ENCODE peak calls at places on chromosomes 5 and 9, in four cellular contexts. R, N, H and V are unnamed samples.

GRCh38 chr5:132979367-132979935 is 16.0 kb upstream of the AFF4 start:
- DNase-seq in N (peak), R (no peak), H (no peak), V (no peak)

GRCh38 chr5:55897206-55897894 is 46.2 kb downstream of the IL31RA start:
- DNase-seq in N (no peak), R (no peak), H (no peak), V (no peak)

GRCh38 chr9:21542780-21543179 is 60.7 kb upstream of the IFNE start:
- DNase-seq in H (no peak), R (no peak), N (no peak), V (no peak)

GRCh38 chr9:98881836-98882568 is 61.7 kb upstream of the COL15A1 start:
- DNase-seq in R (no peak), N (no peak), H (no peak), V (no peak)

GRCh38 chr5:109045710-109046109 is 298.0 kb downstream of the FER start:
- DNase-seq in R (no peak), H (no peak), N (no peak), V (no peak)

GRCh38 chr9:9612270-9612669 is 1000.5 kb downstream of the PTPRD start:
- DNase-seq in N (no peak), R (no peak), H (peak), V (no peak)

GRCh38 chr5:125298258-125298657 is 551.8 kb upstream of the ZNF608 start:
- DNase-seq in N (no peak), R (no peak), H (no peak), V (no peak)

GRCh38 chr9:84371737-84372136 is 31.2 kb upstream of the SLC28A3 start:
- DNase-seq in H (no peak), R (no peak), N (peak), V (peak)

GRCh38 chr5:73823508-73823925 is 197.5 kb downstream of the ARHGEF28 start:
- DNase-seq in N (no peak), R (no peak), H (no peak), V (no peak)

GRCh38 chr5:5296061-5296460 is 126.4 kb upstream of the ICE1 start:
- DNase-seq in H (no peak), N (no peak), R (no peak), V (no peak)

DNA sequence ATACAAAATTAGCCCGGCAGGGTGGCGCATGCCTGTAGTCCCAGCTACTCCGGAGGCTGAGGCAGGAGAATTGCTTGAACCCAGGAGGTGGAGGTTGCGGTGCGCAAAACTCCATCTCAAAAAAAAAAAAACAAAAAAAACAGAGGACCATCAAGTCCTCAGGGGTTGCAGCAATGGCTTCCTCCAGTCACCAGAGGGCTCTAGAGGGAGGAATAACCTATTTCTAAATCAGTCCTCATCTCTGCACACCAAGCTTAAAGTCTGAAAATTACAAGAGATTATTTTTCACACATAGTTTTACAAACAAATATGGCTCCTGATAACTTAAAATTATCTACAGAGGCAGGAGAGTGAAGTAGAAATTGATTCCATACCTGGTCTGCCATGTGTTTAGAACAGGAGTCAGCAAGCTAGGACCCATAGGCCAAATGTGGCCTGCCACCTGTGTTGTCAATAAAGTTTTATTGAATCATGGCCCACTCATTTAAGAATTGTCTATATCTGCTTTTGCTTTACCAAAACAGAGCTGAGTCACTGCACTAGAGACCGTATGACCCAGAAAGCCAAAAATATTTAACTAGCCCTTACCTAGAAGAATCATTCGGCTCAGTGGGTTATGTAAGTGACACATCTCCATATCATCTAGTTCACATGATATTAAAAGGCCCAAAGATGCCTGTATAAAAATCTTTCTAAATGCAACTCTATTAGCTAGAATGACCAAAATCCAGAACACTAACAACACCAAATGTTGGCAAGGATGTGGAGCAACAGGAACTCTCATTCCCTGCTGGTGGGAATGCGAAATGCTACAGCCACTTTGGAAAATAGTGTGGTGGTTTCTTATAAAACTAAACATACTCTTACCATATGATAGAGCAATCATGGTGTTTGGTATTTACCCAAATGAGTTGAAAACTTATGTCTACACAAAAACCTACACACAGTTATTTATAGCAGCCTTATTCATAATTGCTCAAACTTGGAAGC is 207.7 kb downstream of the FRMD3 start:
- DNase-seq in N (no peak), H (peak), R (no peak), V (no peak)
- TF ChIP-seq CTCF in N (no peak), H (peak), R (no peak), V (peak)

DNA sequence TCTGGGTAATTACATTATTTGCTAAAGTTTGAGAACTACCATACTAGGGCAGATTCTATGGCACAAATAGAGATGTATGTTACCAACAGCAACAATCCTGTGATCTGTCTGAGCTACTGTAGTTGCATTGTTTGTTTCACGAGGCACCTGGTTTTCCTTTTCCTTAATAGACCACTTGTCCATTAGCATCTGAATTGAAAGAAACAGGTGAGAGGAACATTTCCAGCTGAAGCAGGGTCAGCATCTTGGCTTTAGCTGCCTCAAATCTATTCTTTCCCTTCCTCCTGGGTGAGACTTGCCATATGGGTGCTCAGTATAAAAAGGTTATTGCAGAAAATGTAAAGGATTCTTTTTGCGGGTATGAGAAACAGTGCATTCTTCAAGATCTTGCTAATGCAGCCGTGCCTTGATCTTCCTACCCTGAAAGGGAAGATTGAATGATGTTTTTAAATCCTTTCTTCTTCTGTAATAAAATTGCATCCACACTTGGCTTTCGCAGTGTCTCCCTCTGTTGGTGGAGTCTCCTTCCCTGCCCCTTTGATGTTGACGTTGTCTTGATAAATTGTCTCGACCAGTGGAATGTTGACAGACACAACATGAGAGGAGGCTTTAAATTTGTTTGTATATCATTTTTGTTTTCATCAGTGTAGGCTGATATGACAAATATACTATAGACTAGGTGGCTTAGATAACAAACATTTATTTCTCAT is 118.0 kb upstream of the BRINP1 start:
- DNase-seq in H (no peak), N (no peak), R (no peak), V (no peak)
- TF ChIP-seq CTCF in H (peak), N (no peak), R (no peak), V (no peak)

GRCh38 chr9:134476256-134476941 is 150.1 kb downstream of the RXRA start:
- DNase-seq in R (no peak), N (no peak), H (no peak), V (no peak)
- TF ChIP-seq CTCF in R (no peak), N (no peak), H (no peak), V (no peak)

GRCh38 chr5:167049771-167050567 is 1241.5 kb upstream of the WWC1 start:
- DNase-seq in H (no peak), R (no peak), N (no peak), V (peak)

GRCh38 chr5:167050568-167051214 is 1240.8 kb upstream of the WWC1 start:
- DNase-seq in N (no peak), R (no peak), H (no peak), V (no peak)

GRCh38 chr5:167051369-167051768 is 1240.1 kb upstream of the WWC1 start:
- DNase-seq in N (no peak), H (no peak), R (no peak), V (no peak)

DNA sequence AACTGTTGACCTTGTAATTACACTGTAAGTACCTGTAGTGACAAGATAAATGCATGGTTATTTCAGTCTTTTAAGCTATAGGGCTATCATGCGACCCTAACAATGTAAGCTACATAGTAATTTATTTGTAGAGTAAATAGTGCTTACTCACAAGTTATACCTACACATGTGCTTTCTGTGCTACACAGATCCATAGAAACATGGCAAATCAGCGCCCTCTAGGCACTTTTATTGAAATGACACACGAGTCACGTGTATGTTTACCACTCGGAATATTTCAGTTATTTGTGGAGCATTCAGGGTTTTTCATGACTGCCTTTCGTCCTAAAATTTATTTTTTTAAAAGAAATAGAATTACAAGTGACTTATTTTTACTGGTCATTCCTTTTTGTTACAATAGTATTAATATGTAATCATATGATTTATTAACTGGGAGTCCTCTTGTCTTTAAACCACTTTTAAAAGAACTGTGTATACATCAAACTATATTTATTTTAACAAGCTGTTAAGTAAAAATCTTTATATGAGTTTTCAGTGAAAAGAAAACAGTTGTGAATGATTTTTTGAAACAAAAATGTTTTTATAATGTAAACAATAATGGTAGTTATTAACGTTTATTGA is 1242.3 kb upstream of the WWC1 start:
- DNase-seq in N (peak), R (peak), H (peak), V (peak)
- TF ChIP-seq CTCF in N (peak), R (peak), H (peak), V (peak)

DNA sequence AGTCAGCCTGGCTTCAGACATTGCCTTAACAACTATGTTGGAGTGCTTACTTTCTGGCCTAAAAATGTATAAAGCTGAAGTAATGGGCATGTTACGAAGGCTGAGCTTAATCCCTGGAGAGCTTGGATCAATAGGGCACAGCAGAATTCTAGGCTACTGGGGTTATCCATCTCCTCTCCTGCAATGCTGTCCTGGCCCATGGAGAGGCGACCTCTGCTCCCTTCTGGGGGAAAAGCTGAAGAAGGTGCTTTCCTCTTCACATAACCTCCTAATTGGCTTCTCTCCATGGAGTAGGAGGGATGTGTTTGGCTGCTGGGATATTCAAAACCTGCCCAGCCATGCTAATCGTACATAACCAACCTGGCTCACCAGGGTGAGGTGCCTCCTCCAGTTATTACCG is 403.5 kb downstream of the DMRT2 start:
- DNase-seq in R (no peak), H (no peak), N (no peak), V (no peak)
- TF ChIP-seq CTCF in R (no peak), H (no peak), N (no peak), V (no peak)

DNA sequence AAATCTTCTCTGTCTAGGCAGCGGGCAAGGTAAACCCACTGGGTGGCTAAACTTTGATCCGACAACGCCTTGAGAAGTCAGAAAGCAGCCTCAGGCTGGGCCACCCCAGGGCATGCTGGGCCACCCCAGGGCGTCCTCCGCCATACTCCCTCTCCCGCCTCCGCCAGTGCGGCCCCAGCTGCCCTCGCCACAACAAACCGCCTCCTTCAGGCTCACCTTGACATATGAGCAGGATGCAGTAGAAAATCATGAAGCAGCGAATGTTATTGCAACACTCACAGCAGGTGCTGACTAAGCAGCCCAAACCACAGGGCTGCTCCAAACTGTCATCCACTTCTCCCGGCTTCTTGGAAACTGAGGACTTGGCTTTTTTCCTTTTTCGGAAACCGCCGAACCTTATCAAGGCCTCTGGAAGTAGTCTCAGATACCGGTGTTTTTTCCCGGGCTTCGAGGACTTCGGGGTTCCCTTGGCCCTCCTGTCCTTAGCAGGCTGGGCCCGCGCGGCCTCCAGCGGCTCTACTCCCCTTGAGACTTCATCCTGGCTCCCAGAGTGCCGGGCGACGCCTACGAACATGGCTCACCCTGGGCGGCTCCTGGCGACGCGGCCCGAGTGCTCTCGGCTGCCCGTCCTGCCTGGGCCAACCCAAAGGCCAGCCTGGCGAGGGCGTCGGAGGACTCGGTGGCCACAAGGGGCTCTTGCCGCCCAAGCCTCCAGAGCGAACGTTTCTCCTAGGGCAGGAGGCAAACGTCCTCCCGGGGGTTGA is at the start of gene SLCO6A1:
- DNase-seq in N (no peak), R (no peak), H (no peak), V (no peak)
- TF ChIP-seq CTCF in N (no peak), R (no peak), H (no peak), V (no peak)

DNA sequence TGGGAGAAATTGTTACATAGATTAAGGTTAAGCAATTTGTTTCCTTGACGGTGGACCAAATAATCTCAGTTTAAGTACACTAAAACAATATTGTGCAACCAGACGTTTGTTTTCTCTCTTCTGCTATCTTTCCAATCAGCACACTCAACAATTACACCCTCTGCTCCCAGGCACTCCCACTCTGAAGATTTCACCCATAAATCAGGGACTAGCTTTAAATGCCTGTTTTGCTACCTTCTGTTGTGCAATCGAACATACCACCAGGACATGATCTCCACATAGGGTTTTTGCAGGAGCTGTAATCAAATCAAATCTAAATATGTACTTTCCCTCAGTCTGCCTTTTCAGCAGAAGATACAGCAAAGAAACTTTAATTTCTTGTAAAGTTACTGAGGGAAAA is 405.8 kb upstream of the TLE4 start:
- DNase-seq in R (no peak), H (no peak), N (no peak), V (peak)
- TF ChIP-seq CTCF in R (no peak), H (no peak), N (no peak), V (no peak)